ENCODE peak calls at places on chromosomes 5 and 9, in ten cellular contexts. I is A549; W is kidney; K is tibial nerve; Z is aorta; Q is GM23248; D is pancreas; S is BE2C; O is SJSA1; Y is CD8-positive, alpha-beta T cell. U is an unnamed sample. For H3K9me3, the result is how much of the 10 kb centered on the place peaks cover.

GRCh38 chr9:35814106-35814840 is 569 bp downstream of the HINT2 start:
- DNase-seq in I (peak), O (no peak), D (peak), K (peak), W (peak), S (peak), Z (peak), Q (peak), Y (no peak), U (peak)

GRCh38 chr9:112750111-112750766 is at the start of gene SNX30:
- DNase-seq in W (peak), Q (peak), Y (peak), K (peak), Z (peak), S (peak), I (peak), O (peak), D (peak), U (peak)

GRCh38 chr5:42840279-42840678 is 28.6 kb upstream of the SELENOP start:
- DNase-seq in K (peak), I (no peak), D (no peak), W (peak), O (no peak), Z (peak), S (no peak), Y (no peak), Q (peak), U (no peak)

GRCh38 chr5:71537681-71538080 is 49.5 kb upstream of the MCCC2 start:
- DNase-seq in K (no peak), W (no peak), Z (no peak), O (no peak), Y (no peak), Q (no peak), D (no peak), S (no peak), I (no peak), U (no peak)

GRCh38 chr9:128136816-128137793 is 9.6 kb upstream of the PTGES2 start:
- DNase-seq in Z (no peak), S (no peak), I (no peak), Q (peak), D (peak), K (no peak), O (no peak), Y (no peak), W (peak), U (no peak)

GRCh38 chr9:124218438-124219289 is 39.1 kb upstream of the NEK6 start:
- DNase-seq in O (peak), Q (peak), Z (peak), S (no peak), W (no peak), K (peak), I (peak), Y (peak), D (no peak), U (no peak)

GRCh38 chr5:180592176-180592575 is 877 bp upstream of the SCGB3A1 start:
- DNase-seq in Z (no peak), O (no peak), W (peak), Q (no peak), D (no peak), Y (no peak), I (no peak), K (no peak), S (no peak), U (no peak)

GRCh38 chr9:127918201-127919107 is 1.6 kb upstream of the ST6GALNAC4 start:
- DNase-seq in Z (peak), W (peak), Q (peak), K (no peak), O (no peak), S (peak), Y (no peak), I (peak), D (peak), U (peak)

GRCh38 chr5:173554038-173554955 is 62.2 kb downstream of the BOD1 start:
- DNase-seq in Z (no peak), Q (peak), I (no peak), D (no peak), O (no peak), K (no peak), Y (no peak), S (no peak), W (no peak), U (no peak)

GRCh38 chr5:109529520-109529919 is 119.7 kb upstream of the PJA2 start:
- DNase-seq in Q (peak), I (no peak), D (no peak), O (no peak), W (no peak), Y (no peak), S (no peak), K (no peak), Z (peak), U (no peak)

GRCh38 chr9:26243722-26244121 is 565.5 kb upstream of the TUSC1 start:
- DNase-seq in Q (peak), Y (no peak), D (no peak), K (no peak), Z (no peak), S (no peak), I (peak), W (no peak), O (no peak), U (no peak)

GRCh38 chr9:70466976-70467551 is 52.6 kb upstream of the KLF9 start:
- DNase-seq in D (no peak), Y (no peak), W (no peak), Z (no peak), K (no peak), I (no peak), S (no peak), O (peak), Q (peak), U (no peak)

GRCh38 chr5:171845857-171846785 is 60.5 kb downstream of the SMIM23 start:
- DNase-seq in S (no peak), K (peak), W (no peak), Z (no peak), Y (peak), Q (peak), O (peak), I (peak), D (no peak), U (no peak)

GRCh38 chr5:180339583-180340183 is 13.5 kb downstream of the GFPT2 start:
- DNase-seq in I (no peak), D (no peak), W (peak), S (no peak), O (peak), Z (no peak), K (no peak), Q (peak), Y (no peak), U (no peak)

GRCh38 chr5:10600629-10601245 is 36.9 kb downstream of the ANKRD33B start:
- DNase-seq in S (no peak), I (no peak), Y (no peak), O (no peak), Q (no peak), W (no peak), K (no peak), Z (no peak), D (no peak), U (no peak)

GRCh38 chr5:119387900-119388618 is 32.2 kb downstream of the TNFAIP8 start:
- DNase-seq in Y (no peak), D (no peak), Z (no peak), O (no peak), K (no peak), W (no peak), S (no peak), I (no peak), Q (no peak), U (no peak)

GRCh38 chr9:33453999-33454660 is 6.7 kb upstream of the AQP3 start:
- DNase-seq in K (no peak), I (no peak), O (no peak), Y (no peak), S (no peak), W (no peak), Z (no peak), Q (no peak), D (no peak), U (peak)

GRCh38 chr5:84480873-84481637 is 96.4 kb upstream of the EDIL3 start:
- DNase-seq in I (no peak), Q (no peak), W (no peak), D (no peak), S (no peak), Z (no peak), K (no peak), Y (no peak), O (no peak), U (no peak)

GRCh38 chr9:19186240-19186639 is 44.3 kb upstream of the DENND4C start:
- DNase-seq in K (no peak), O (no peak), W (no peak), Y (no peak), D (no peak), I (peak), Z (no peak), S (no peak), Q (peak), U (no peak)

GRCh38 chr9:126894052-126894603 is 20.5 kb upstream of the RALGPS1 start:
- DNase-seq in W (no peak), I (no peak), D (no peak), K (no peak), S (no peak), O (no peak), Z (no peak), Q (no peak), Y (no peak), U (no peak)

GRCh38 chr5:850511-851006 is at the start of gene ZDHHC11:
- DNase-seq in K (no peak), Y (no peak), Q (no peak), S (peak), W (peak), O (no peak), Z (peak), D (peak), I (no peak), U (no peak)

GRCh38 chr5:112006721-112007120 is 249.7 kb upstream of the NREP start:
- DNase-seq in D (no peak), S (peak), K (no peak), Z (no peak), Q (peak), I (no peak), O (no peak), Y (no peak), W (no peak), U (no peak)

GRCh38 chr9:108196332-108196731 is 659.5 kb downstream of the ACTL7B start:
- DNase-seq in O (no peak), I (no peak), Z (no peak), K (no peak), D (no peak), W (no peak), Y (no peak), Q (no peak), S (no peak), U (no peak)

GRCh38 chr9:92790542-92791527 is 26.2 kb upstream of the BICD2 start:
- DNase-seq in K (peak), D (peak), Y (peak), W (no peak), I (peak), S (peak), Q (peak), Z (peak), O (peak), U (peak)

GRCh38 chr9:100449420-100449819 is 22.5 kb downstream of the MSANTD3 start:
- DNase-seq in K (no peak), Z (no peak), I (no peak), Y (no peak), W (no peak), S (no peak), O (no peak), D (no peak), Q (no peak), U (no peak)

GRCh38 chr5:27315541-27316282 is 277.3 kb upstream of the CDH9 start:
- DNase-seq in S (no peak), O (no peak), W (no peak), Q (peak), D (no peak), Z (no peak), Y (no peak), I (no peak), K (no peak), U (no peak)

GRCh38 chr5:27311544-27311943 is 273.2 kb upstream of the CDH9 start:
- DNase-seq in W (no peak), Z (no peak), Q (peak), O (no peak), Y (no peak), K (no peak), D (no peak), S (no peak), I (no peak), U (no peak)

GRCh38 chr5:27312291-27312690 is 273.9 kb upstream of the CDH9 start:
- DNase-seq in Z (no peak), S (no peak), O (no peak), Y (no peak), K (no peak), D (no peak), I (no peak), Q (no peak), W (no peak), U (no peak)

GRCh38 chr5:27316283-27316675 is 277.9 kb upstream of the CDH9 start:
- DNase-seq in S (no peak), O (peak), W (no peak), D (no peak), I (peak), K (no peak), Y (no peak), Z (no peak), Q (peak), U (no peak)

DNA sequence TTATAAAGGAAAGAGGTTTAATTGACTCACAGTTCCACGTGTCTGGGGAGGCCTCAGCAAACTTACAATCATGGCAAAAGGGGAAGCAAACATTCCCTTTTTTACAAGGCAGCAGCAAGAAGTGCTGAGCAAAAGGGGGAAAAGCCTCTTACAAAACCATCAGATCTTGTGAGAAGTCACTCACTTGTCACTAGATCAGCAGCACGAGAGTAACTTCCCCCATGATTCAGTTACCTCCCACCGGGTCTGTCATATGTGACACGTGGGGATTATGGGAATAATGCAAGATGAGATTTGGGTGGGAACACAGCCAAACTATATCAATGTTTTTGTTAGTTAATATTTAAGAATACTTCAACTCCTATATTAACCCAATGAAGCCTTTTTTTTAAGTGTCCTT is 275.2 kb upstream of the CDH9 start:
- DNase-seq in K (no peak), W (no peak), Z (no peak), I (no peak), D (no peak), Y (no peak), O (no peak), Q (no peak), S (no peak), U (no peak)
- H3K9me3 ChIP-seq in K (under half), W (under half), Z (under half), I (under half), D (under half), Y (under half), O (under half), Q (under half), S (under half), U (under half)

GRCh38 chr5:88684136-88684500 is 198.9 kb downstream of the MEF2C start:
- DNase-seq in D (no peak), Q (no peak), Z (no peak), I (no peak), Y (no peak), K (no peak), O (no peak), W (no peak), S (no peak), U (no peak)
- H3K4me3 ChIP-seq in D (no peak), Q (no peak), Z (no peak), I (peak), Y (no peak), K (no peak), O (no peak), W (no peak), S (no peak), U (no peak)

GRCh38 chr5:179114756-179115155 is 54.6 kb downstream of the ZNF354C start:
- DNase-seq in K (no peak), I (no peak), O (no peak), Z (no peak), W (peak), Q (no peak), Y (peak), S (no peak), D (no peak), U (no peak)

GRCh38 chr5:179118338-179118737 is 58.2 kb downstream of the ZNF354C start:
- DNase-seq in Q (no peak), K (no peak), Y (no peak), O (no peak), D (no peak), Z (no peak), W (no peak), I (no peak), S (no peak), U (no peak)

GRCh38 chr5:179115307-179115706 is 55.1 kb downstream of the ZNF354C start:
- DNase-seq in Y (no peak), Q (no peak), W (peak), K (no peak), I (no peak), Z (no peak), S (no peak), D (no peak), O (no peak), U (no peak)

GRCh38 chr5:179113945-179114641 is 53.9 kb downstream of the ZNF354C start:
- DNase-seq in S (no peak), Y (peak), I (no peak), D (no peak), K (no peak), Q (no peak), Z (no peak), O (no peak), W (peak), U (no peak)

GRCh38 chr5:179115845-179116524 is 55.8 kb downstream of the ZNF354C start:
- DNase-seq in Z (no peak), K (no peak), D (no peak), Y (peak), W (peak), S (no peak), I (no peak), O (no peak), Q (no peak), U (no peak)
- H3K9me3 ChIP-seq in Z (under half), K (under half), D (under half), Y (under half), W (under half), S (under half), I (under half), O (half or more), Q (under half), U (under half)

GRCh38 chr9:34651286-34651685 is 699 bp upstream of the IL11RA start:
- DNase-seq in K (no peak), D (no peak), S (peak), I (no peak), Q (peak), Y (no peak), Z (no peak), W (no peak), O (no peak), U (no peak)
- H3K4me3 ChIP-seq in K (peak), D (peak), S (peak), I (peak), Q (peak), Y (no peak), Z (no peak), W (peak), O (peak), U (no peak)

GRCh38 chr5:37086466-37087178 is 162.6 kb downstream of the CPLANE1 start:
- DNase-seq in Q (peak), Y (no peak), S (no peak), Z (no peak), O (peak), D (no peak), K (no peak), I (no peak), W (no peak), U (no peak)
- H3K9me3 ChIP-seq in Q (under half), Y (under half), S (under half), Z (under half), O (under half), D (under half), K (under half), I (under half), W (under half), U (under half)

GRCh38 chr9:120924698-120925534 is 1.7 kb downstream of the TRAF1 start:
- DNase-seq in W (no peak), D (no peak), O (peak), S (no peak), K (no peak), Y (no peak), Q (no peak), Z (no peak), I (no peak), U (peak)
- H3K4me3 ChIP-seq in W (no peak), D (no peak), O (no peak), S (no peak), K (no peak), Y (peak), Q (no peak), Z (no peak), I (no peak), U (peak)

GRCh38 chr5:73299665-73300435 is 126.9 kb downstream of the TMEM174 start:
- DNase-seq in Q (no peak), K (no peak), Z (no peak), Y (no peak), W (no peak), I (no peak), S (no peak), O (no peak), D (no peak), U (no peak)
- H3K9me3 ChIP-seq in Q (under half), K (under half), Z (under half), Y (under half), W (under half), I (under half), S (under half), O (under half), D (under half), U (under half)